ENCODE peak calls at places on chromosome 7, in ten cellular contexts. L, O, S, A, X, W, V, R, U and J are unnamed samples.

GRCh38 chr7:66140924-66141323 is 26.3 kb downstream of the CRCP start:
- DNase-seq in L (peak; percentile 74), O (peak; percentile 68), S (peak; percentile 88), A (no peak), X (peak; percentile 67), W (peak; percentile 72), V (peak; percentile 85), R (peak; percentile 52), U (no peak), J (peak; percentile 71)

GRCh38 chr7:47690902-47691558 is 109.1 kb upstream of the TNS3 start:
- DNase-seq in L (no peak), O (no peak), S (no peak), A (no peak), X (no peak), W (no peak), V (no peak), R (no peak), U (no peak), J (no peak)

GRCh38 chr7:100781255-100781654 is 46.1 kb downstream of the EPHB4 start:
- DNase-seq in L (no peak), O (no peak), S (no peak), A (no peak), X (no peak), W (no peak), V (no peak), R (no peak), U (no peak), J (no peak)

GRCh38 chr7:94424336-94424735 is 29.6 kb downstream of the COL1A2 start:
- DNase-seq in L (no peak), O (no peak), S (no peak), A (no peak), X (no peak), W (no peak), V (no peak), R (no peak), U (no peak), J (no peak)

GRCh38 chr7:108770981-108771728 is 201.5 kb downstream of the DNAJB9 start:
- DNase-seq in L (no peak), O (no peak), S (no peak), A (no peak), X (no peak), W (no peak), V (no peak), R (no peak), U (no peak), J (no peak)

GRCh38 chr7:4738711-4739527 is 36.5 kb upstream of the AP5Z1 start:
- DNase-seq in L (no peak), O (no peak), S (no peak), A (no peak), X (peak; percentile 42), W (no peak), V (peak; percentile 75), R (no peak), U (no peak), J (no peak)

GRCh38 chr7:151243411-151244155 is 4.9 kb downstream of the SMARCD3 start:
- DNase-seq in L (peak; percentile 48), O (no peak), S (peak; percentile 37), A (peak; percentile 71), X (no peak), W (no peak), V (no peak), R (no peak), U (no peak), J (peak; percentile 43)

GRCh38 chr7:8228068-8228467 is 33.9 kb downstream of the ICA1 start:
- DNase-seq in L (no peak), O (no peak), S (no peak), A (no peak), X (no peak), W (no peak), V (no peak), R (no peak), U (no peak), J (no peak)

GRCh38 chr7:80039255-80039884 is 95.3 kb upstream of the GNAI1 start:
- DNase-seq in L (no peak), O (no peak), S (no peak), A (no peak), X (no peak), W (no peak), V (peak; percentile 9), R (no peak), U (no peak), J (no peak)

GRCh38 chr7:80900583-80901576 is 18.0 kb downstream of the SEMA3C start:
- DNase-seq in L (no peak), O (no peak), S (no peak), A (no peak), X (no peak), W (no peak), V (no peak), R (no peak), U (no peak), J (no peak)

GRCh38 chr7:29335188-29336083 is 140.9 kb downstream of the CHN2 start:
- DNase-seq in L (no peak), O (no peak), S (no peak), A (no peak), X (no peak), W (no peak), V (no peak), R (no peak), U (no peak), J (no peak)

GRCh38 chr7:102953421-102953820 is 40.6 kb downstream of the LRRC17 start:
- DNase-seq in L (no peak), O (no peak), S (no peak), A (no peak), X (no peak), W (no peak), V (no peak), R (no peak), U (no peak), J (no peak)

GRCh38 chr7:94059747-94060146 is 55.6 kb upstream of the BET1 start:
- DNase-seq in L (no peak), O (no peak), S (no peak), A (peak; percentile 22), X (no peak), W (no peak), V (no peak), R (no peak), U (no peak), J (no peak)

GRCh38 chr7:95772771-95773581 is 622 bp downstream of the DYNC1I1 start:
- DNase-seq in L (no peak), O (peak; percentile 60), S (peak; percentile 55), A (no peak), X (peak; percentile 13), W (no peak), V (peak; percentile 32), R (peak; percentile 54), U (no peak), J (peak; percentile 42)

GRCh38 chr7:100803398-100804161 is 23.7 kb downstream of the EPHB4 start:
- DNase-seq in L (peak; percentile 81), O (peak; percentile 81), S (peak; percentile 89), A (peak; percentile 46), X (peak; percentile 55), W (no peak), V (peak; percentile 90), R (peak; percentile 63), U (peak; percentile 24), J (peak; percentile 81)

GRCh38 chr7:45028920-45029344 is 28.9 kb downstream of the CCM2 start:
- DNase-seq in L (no peak), O (no peak), S (peak; percentile 26), A (no peak), X (no peak), W (peak; percentile 33), V (no peak), R (no peak), U (no peak), J (no peak)
- H3K4me3 ChIP-seq in L (peak overlapping the region; percentile 48), O (no peak overlapping the region), S (no peak overlapping the region), A (no peak overlapping the region), X (no peak overlapping the region), W (no peak overlapping the region), V (no peak overlapping the region), R (peak overlapping the region; percentile 4), U (peak overlapping the region; percentile 57), J (peak overlapping the region; percentile 50)

GRCh38 chr7:56092789-56093531 is at the start of gene PHKG1:
- DNase-seq in L (peak; percentile 81), O (peak; percentile 71), S (peak; percentile 92), A (no peak), X (peak; percentile 87), W (peak; percentile 90), V (no peak), R (peak; percentile 87), U (no peak), J (peak; percentile 65)
- TF ChIP-seq CTCF in L (peak; percentile 60), O (peak; percentile 22), S (peak; percentile 37), A (peak; percentile 31), X (peak; percentile 61), W (peak; percentile 46), V (peak; percentile 35), R (peak; percentile 83), U (peak; percentile 10), J (peak; percentile 69)

GRCh38 chr7:69186974-69187373 is 411.3 kb upstream of the AUTS2 start:
- DNase-seq in L (no peak), O (no peak), S (no peak), A (no peak), X (no peak), W (no peak), V (no peak), R (no peak), U (no peak), J (no peak)

GRCh38 chr7:69187824-69188335 is 410.4 kb upstream of the AUTS2 start:
- DNase-seq in L (no peak), O (no peak), S (no peak), A (no peak), X (no peak), W (no peak), V (no peak), R (no peak), U (no peak), J (no peak)

GRCh38 chr7:69184339-69184738 is 413.9 kb upstream of the AUTS2 start:
- DNase-seq in L (no peak), O (no peak), S (no peak), A (no peak), X (no peak), W (no peak), V (no peak), R (no peak), U (no peak), J (no peak)

GRCh38 chr7:69182596-69183467 is 415.4 kb upstream of the AUTS2 start:
- DNase-seq in L (no peak), O (no peak), S (no peak), A (peak; percentile 53), X (no peak), W (no peak), V (no peak), R (no peak), U (no peak), J (no peak)

DNA sequence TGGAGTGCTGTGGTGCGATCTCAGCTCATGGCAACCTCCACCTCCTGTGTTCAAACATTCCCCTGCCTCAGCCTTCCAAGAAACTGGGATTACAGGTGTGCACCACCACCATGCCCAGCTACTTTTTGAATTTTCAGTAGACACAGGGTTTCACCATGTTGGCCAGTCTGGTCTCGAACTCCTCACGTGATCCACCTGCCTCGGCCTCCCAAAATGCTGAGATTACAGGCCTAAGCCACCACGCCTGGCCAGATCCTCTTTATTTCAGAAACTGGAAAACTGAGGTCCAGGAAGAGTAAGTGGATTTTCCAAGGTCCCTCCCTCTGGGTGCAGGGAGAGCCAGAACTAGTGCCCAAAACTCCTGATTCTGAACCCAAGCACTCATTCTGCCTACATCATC is 413.1 kb upstream of the AUTS2 start:
- DNase-seq in L (no peak), O (no peak), S (no peak), A (no peak), X (no peak), W (no peak), V (no peak), R (no peak), U (no peak), J (no peak)
- H3K4me1 ChIP-seq in L (no peaks in the 10 kb centered on the region), O (no peaks in the 10 kb centered on the region), S (no peaks in the 10 kb centered on the region), A (peaks cover 17% of the 10 kb centered on the region), X (no peaks in the 10 kb centered on the region), W (no peaks in the 10 kb centered on the region), V (no peaks in the 10 kb centered on the region), R (no peaks in the 10 kb centered on the region), U (no peaks in the 10 kb centered on the region), J (no peaks in the 10 kb centered on the region)

GRCh38 chr7:1058311-1058710 is 14.0 kb downstream of the GPR146 start:
- DNase-seq in L (no peak), O (no peak), S (peak; percentile 29), A (no peak), X (no peak), W (no peak), V (no peak), R (no peak), U (no peak), J (no peak)
- H3K4me3 ChIP-seq in L (no peak overlapping the region), O (no peak overlapping the region), S (no peak overlapping the region), A (no peak overlapping the region), X (no peak overlapping the region), W (no peak overlapping the region), V (no peak overlapping the region), R (no peak overlapping the region), U (no peak overlapping the region), J (no peak overlapping the region)